ENCODE peak calls at places on chromosomes 7 and 10, in eight cellular contexts. F is right lobe of liver, Y is body of pancreas, W is HepG2, G is IMR-90, E is sigmoid colon, B is adrenal gland, N is HCT116. J is an unnamed sample.

GRCh38 chr7:142954680-142955268 is 7.4 kb downstream of the KEL start:
- DNase-seq in E (no peak), G (no peak), B (no peak), F (no peak), W (no peak), N (no peak), Y (no peak), J (no peak)

GRCh38 chr7:87600130-87601124 is at the start of gene ABCB1:
- DNase-seq in N (peak; percentile 19), G (peak; percentile 35), B (peak; percentile 96), W (peak; percentile 63), Y (peak; percentile 48), E (peak; percentile 70), F (peak; percentile 87), J (peak; percentile 76)

GRCh38 chr10:59674211-59674836 is 35.3 kb downstream of the SLC16A9 start:
- DNase-seq in W (no peak), F (no peak), E (no peak), Y (no peak), B (no peak), G (peak; percentile 18), N (no peak), J (no peak)

GRCh38 chr10:6162589-6163356 is 40.0 kb upstream of the PFKFB3 start:
- DNase-seq in B (peak; percentile 84), G (no peak), E (no peak), Y (no peak), N (no peak), F (no peak), W (no peak), J (no peak)

GRCh38 chr10:97066877-97067555 is 118.7 kb downstream of the SLIT1 start:
- DNase-seq in E (no peak), B (no peak), G (no peak), Y (no peak), F (no peak), N (no peak), W (no peak), J (no peak)

GRCh38 chr7:114631249-114631822 is 216.7 kb downstream of the FOXP2 start:
- DNase-seq in F (no peak), E (no peak), B (no peak), W (no peak), N (no peak), G (no peak), Y (no peak), J (no peak)

GRCh38 chr10:122128357-122128756 is 139.4 kb downstream of the TACC2 start:
- DNase-seq in F (no peak), N (no peak), E (peak; percentile 94), Y (no peak), W (no peak), B (peak; percentile 89), G (peak; percentile 44), J (peak; percentile 84)

GRCh38 chr7:152335900-152336571 is 99.8 kb downstream of the KMT2C start:
- DNase-seq in N (no peak), G (no peak), B (no peak), W (no peak), F (no peak), E (no peak), Y (no peak), J (no peak)

GRCh38 chr7:1512781-1513656 is 8.8 kb upstream of the INTS1 start:
- DNase-seq in G (peak; percentile 41), F (peak; percentile 55), E (peak; percentile 78), Y (no peak), W (no peak), N (peak; percentile 77), B (peak; percentile 90), J (peak; percentile 87)
- TF ChIP-seq POLR2A in G (no peak), F (no peak), E (no peak), Y (no peak), W (no peak), N (no peak), B (no peak), J (peak; percentile 45)

GRCh38 chr10:44593952-44594351 is 209.1 kb upstream of the CXCL12 start:
- DNase-seq in Y (no peak), G (no peak), E (no peak), B (no peak), F (no peak), N (no peak), W (no peak), J (no peak)

GRCh38 chr10:44587488-44588140 is 202.7 kb upstream of the CXCL12 start:
- DNase-seq in W (no peak), G (no peak), F (no peak), B (no peak), E (no peak), Y (no peak), N (no peak), J (no peak)

GRCh38 chr10:44589931-44590330 is 205.0 kb upstream of the CXCL12 start:
- DNase-seq in B (no peak), E (no peak), Y (no peak), N (no peak), G (no peak), W (no peak), F (no peak), J (no peak)

GRCh38 chr10:44589181-44589884 is 204.4 kb upstream of the CXCL12 start:
- DNase-seq in B (no peak), N (no peak), F (no peak), G (no peak), Y (no peak), E (no peak), W (no peak), J (no peak)

GRCh38 chr10:44591911-44592310 is 207.0 kb upstream of the CXCL12 start:
- DNase-seq in N (no peak), F (no peak), B (no peak), Y (no peak), E (no peak), W (no peak), G (no peak), J (no peak)
- H3K27me3 ChIP-seq in N (peaks cover 21% of the 10 kb centered on the region), F (no peaks in the 10 kb centered on the region), B (no peaks in the 10 kb centered on the region), Y (no peaks in the 10 kb centered on the region), E (no peaks in the 10 kb centered on the region), W (no peaks in the 10 kb centered on the region), G (peaks cover 5% of the 10 kb centered on the region), J (peaks cover 8% of the 10 kb centered on the region)

DNA sequence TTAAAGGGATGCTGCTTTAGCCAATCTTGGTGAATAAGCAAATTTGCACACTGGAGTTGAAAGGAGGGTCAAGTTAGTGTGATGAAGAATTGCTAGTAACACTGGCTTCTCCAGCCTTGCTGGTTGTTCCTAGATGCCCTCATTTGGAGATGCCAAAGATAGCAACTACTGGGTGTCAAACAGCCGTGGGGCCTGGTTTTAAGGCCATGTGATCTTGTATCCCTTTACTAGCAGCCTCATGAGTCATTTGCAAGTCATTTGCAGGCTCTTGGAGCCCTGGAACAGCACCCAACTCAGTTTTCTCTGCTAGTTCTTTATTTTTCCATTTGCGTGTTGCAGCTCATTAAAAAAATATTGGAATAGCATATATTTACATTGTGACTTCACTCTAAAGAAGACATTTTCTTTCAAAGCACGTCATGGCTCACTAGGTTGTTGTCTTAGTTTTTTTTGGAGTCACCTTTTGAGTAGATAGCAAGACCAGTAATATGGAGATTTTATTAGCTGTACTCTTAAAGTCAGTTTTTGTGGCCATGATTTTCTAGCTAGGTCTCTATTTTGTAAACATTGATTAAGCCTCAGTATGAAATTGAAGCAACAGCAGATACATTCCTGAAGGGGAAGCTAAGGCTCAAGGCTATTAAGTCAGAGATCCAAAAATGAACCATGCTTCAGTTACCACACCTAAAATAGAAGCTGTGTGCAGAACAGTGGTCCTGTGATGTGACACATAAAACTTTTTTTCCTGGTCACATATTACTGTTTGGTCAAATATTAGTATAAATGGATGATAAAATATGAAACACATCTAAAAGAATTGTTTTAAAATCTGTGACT is 1.3 kb downstream of the LSMEM1 start:
- DNase-seq in W (no peak), B (peak; percentile 84), F (no peak), E (peak; percentile 90), N (peak; percentile 50), G (peak; percentile 86), Y (no peak), J (peak; percentile 62)
- TF ChIP-seq POLR2A in W (no peak), B (peak; percentile 31), F (no peak), E (no peak), N (no peak), G (no peak), Y (no peak), J (no peak)

DNA sequence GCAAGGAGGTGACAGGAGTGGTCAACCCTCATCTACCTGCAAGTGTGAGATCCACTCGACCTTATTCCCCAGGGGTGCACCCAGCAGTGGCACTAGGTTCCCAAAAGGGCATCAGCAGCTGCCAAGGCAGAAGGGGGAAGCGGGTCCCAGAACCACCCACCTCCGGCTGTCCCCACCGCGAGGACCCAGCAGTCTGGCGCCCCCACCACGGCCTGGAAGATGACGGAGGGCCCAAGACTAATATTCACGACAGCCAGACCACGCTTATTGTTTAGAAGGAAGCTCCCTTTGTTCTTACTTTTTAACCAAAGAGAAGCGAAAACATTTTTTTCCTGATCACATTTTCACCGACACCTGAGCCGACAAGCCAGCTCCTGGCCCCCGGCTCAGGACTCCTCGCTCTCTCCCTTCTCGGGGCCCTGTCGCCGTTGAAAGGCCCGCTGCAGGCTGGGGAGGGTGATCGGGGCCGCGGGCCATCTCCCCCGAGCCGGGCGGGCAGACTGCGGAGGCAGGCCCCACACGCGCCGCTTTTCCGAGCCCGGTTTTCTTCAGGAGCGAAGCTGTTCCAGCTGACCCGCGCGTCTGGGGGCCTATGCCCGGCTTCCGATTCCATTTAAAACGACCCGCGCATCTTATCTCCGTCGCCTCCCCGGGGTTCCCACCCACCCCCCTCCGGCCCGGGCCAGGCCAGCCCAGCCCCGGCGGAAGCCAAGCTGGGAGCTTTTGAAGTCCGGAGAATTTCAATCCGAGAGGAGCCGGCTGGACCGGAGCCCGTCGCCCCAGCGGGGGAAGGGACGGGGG is 3.4 kb upstream of the EVX1 start:
- DNase-seq in W (no peak), G (no peak), Y (no peak), N (no peak), E (no peak), B (no peak), F (no peak), J (no peak)
- H3K27me3 ChIP-seq in W (peaks cover 8% of the 10 kb centered on the region), G (peaks cover 99% of the 10 kb centered on the region), Y (peaks cover 48% of the 10 kb centered on the region), N (no peaks in the 10 kb centered on the region), E (peaks cover 85% of the 10 kb centered on the region), B (peaks cover 64% of the 10 kb centered on the region), F (peaks cover 57% of the 10 kb centered on the region), J (peaks cover 66% of the 10 kb centered on the region)

GRCh38 chr7:23490357-23491131 is 20.3 kb upstream of the IGF2BP3 start:
- DNase-seq in Y (peak; percentile 18), B (peak; percentile 76), W (no peak), F (peak; percentile 33), N (no peak), E (peak; percentile 68), G (no peak), J (peak; percentile 58)
- TF ChIP-seq POLR2A in Y (peak; percentile 28), B (no peak), W (peak; percentile 50), F (no peak), N (no peak), E (no peak), G (no peak), J (no peak)

GRCh38 chr7:54419209-54419608 is 123.0 kb upstream of the VSTM2A start:
- DNase-seq in B (no peak), E (no peak), F (no peak), N (no peak), Y (no peak), W (no peak), G (no peak), J (no peak)
- H3K27me3 ChIP-seq in B (no peaks in the 10 kb centered on the region), E (no peaks in the 10 kb centered on the region), F (no peaks in the 10 kb centered on the region), N (no peaks in the 10 kb centered on the region), Y (no peaks in the 10 kb centered on the region), W (no peaks in the 10 kb centered on the region), G (no peaks in the 10 kb centered on the region), J (no peaks in the 10 kb centered on the region)

J was measured in heart left ventricle.